ENCODE peak calls at places on chromosomes 11 and 22, in six cellular contexts. I is OCI-LY7, Z is AG10803, K is left ventricle myocardium inferior, O is MM.1S, N is K562. C is an unnamed sample.

GRCh38 chr11:62108017-62108750 is 15.6 kb upstream of the INCENP start:
- DNase-seq in I (peak; percentile 74), Z (peak; percentile 72), K (no peak), O (peak; percentile 65), N (peak; percentile 44), C (no peak)

GRCh38 chr11:47003180-47003877 is 66.8 kb downstream of the CSTPP1 start:
- DNase-seq in I (peak; percentile 79), Z (peak; percentile 24), K (no peak), O (no peak), N (no peak), C (peak; percentile 54)

GRCh38 chr22:38964989-38965388 is 7.6 kb downstream of the APOBEC3A start:
- DNase-seq in I (no peak), Z (no peak), K (no peak), O (no peak), N (no peak), C (no peak)

GRCh38 chr22:25449781-25450317 is 114.6 kb upstream of the GRK3 start:
- DNase-seq in I (no peak), Z (peak; percentile 21), K (no peak), O (no peak), N (no peak), C (no peak)

GRCh38 chr11:124778281-124778680 is 16.2 kb upstream of the ESAM start:
- DNase-seq in I (no peak), Z (no peak), K (no peak), O (no peak), N (no peak), C (no peak)

GRCh38 chr11:118434553-118435232 is 1.6 kb upstream of the KMT2A start:
- DNase-seq in I (peak; percentile 59), Z (no peak), K (peak; percentile 19), O (peak; percentile 31), N (no peak), C (peak; percentile 35)

GRCh38 chr11:68470304-68470811 is 9.8 kb downstream of the PPP6R3 start:
- DNase-seq in I (no peak), Z (no peak), K (no peak), O (no peak), N (peak; percentile 27), C (no peak)

GRCh38 chr11:112659185-112659584 is 302.0 kb upstream of the NCAM1 start:
- DNase-seq in I (no peak), Z (no peak), K (no peak), O (no peak), N (no peak), C (peak; percentile 71)

GRCh38 chr11:117915672-117916235 is 13.4 kb downstream of the TMPRSS13 start:
- DNase-seq in I (no peak), Z (no peak), K (no peak), O (no peak), N (no peak), C (no peak)

GRCh38 chr11:67484847-67485311 is 2.1 kb downstream of the AIP start:
- DNase-seq in I (peak; percentile 85), Z (no peak), K (no peak), O (no peak), N (no peak), C (no peak)

DNA sequence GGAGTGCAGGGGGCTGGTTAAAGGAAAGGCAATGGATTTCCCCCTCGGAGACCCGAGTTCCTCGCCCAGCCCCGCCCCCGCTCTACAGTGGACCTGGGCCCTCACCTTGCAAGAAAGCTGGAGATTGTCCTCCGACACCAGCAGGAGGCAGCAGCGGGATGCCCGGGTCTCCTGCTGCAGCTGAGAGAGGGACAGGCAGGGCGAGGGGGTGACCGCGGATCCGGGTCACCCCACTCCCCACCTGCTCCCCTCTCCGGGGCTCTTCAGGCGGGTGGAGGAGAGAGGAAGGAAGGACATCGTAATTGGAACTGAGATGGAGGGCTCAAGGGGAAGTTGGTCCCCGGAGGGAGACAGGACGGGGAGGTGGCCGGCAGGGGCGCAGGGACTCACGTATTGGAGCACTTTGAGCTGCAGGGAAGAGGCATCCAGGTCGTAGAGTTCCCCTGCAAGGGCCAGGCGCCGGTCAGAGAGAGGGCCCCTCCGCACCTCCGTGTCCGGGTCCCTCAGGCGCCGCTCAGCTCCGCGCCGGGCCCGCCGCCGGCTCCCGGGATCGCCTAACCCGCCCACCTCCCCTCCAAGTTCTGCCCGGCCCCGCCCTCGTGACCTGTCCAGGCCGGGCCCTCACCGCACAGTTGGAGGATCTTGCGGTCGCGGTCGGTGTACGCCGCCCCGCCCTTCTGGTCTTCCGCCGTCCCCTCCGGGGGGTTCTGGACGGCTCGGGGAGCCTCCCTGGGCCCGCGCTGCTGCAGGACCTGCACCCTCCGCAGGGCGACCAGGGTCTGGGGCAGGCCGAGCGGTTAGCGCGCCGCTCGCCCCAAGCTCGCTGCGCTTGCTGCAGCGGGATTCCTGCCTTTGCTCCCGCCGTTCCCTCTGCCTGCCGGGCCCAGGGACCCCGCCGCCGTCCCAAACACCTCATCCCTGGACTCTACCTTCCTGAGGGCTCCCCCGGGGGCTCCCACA is 84.1 kb downstream of the PDE2A start:
- DNase-seq in I (peak; percentile 37), Z (peak; percentile 5), K (peak; percentile 43), O (peak; percentile 31), N (peak; percentile 77), C (no peak)
- H3K4me3 ChIP-seq in I (no peak overlapping the region), Z (no peak overlapping the region), K (peak overlapping the region; percentile 56), O (peak overlapping the region; percentile 33), N (no peak overlapping the region), C (no peak overlapping the region)

DNA sequence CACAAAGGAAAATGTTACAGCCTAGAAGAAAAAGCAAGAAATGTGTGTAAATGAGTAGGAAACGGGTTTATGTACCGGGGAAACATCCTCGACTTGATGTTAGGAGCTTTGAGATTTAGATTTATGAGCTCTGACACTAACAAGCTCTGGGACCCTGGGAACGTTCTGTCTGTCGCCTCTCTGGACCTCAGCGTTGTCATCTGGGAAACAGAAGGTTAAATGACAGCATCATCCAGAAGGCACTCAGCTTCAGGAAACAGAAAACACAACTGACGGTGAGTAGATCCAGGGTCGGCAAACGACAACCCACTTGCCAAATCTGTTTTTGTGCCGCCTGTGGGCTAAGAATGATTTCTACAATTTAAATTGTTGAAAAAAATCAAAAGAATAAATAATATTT is 46.9 kb upstream of the SYT13 start:
- DNase-seq in I (no peak), Z (no peak), K (no peak), O (no peak), N (no peak), C (no peak)
- H3K4me3 ChIP-seq in I (no peak overlapping the region), Z (no peak overlapping the region), K (peak overlapping the region; percentile 49), O (no peak overlapping the region), N (no peak overlapping the region), C (no peak overlapping the region)

GRCh38 chr22:45008853-45009751 is 703 bp downstream of the PHF21B start:
- DNase-seq in I (peak; percentile 21), Z (no peak), K (no peak), O (no peak), N (no peak), C (no peak)

GRCh38 chr22:45007247-45007945 is 2.4 kb downstream of the PHF21B start:
- DNase-seq in I (no peak), Z (no peak), K (no peak), O (no peak), N (peak; percentile 67), C (peak; percentile 35)

GRCh38 chr22:45009881-45010531 is at the start of gene PHF21B:
- DNase-seq in I (peak; percentile 84), Z (peak; percentile 13), K (peak; percentile 60), O (no peak), N (peak; percentile 75), C (peak; percentile 39)

GRCh38 chr22:45006873-45007246 is 2.9 kb downstream of the PHF21B start:
- DNase-seq in I (no peak), Z (no peak), K (peak; percentile 25), O (no peak), N (no peak), C (no peak)

GRCh38 chr22:45007946-45008852 is 1.6 kb downstream of the PHF21B start:
- DNase-seq in I (no peak), Z (no peak), K (no peak), O (no peak), N (peak; percentile 16), C (peak; percentile 20)
- H3K4me3 ChIP-seq in I (peak overlapping the region; percentile 90), Z (no peak overlapping the region), K (peak overlapping the region; percentile 69), O (no peak overlapping the region), N (no peak overlapping the region), C (peak overlapping the region; percentile 30)

GRCh38 chr11:26227311-26227710 is 104.6 kb upstream of the ANO3 start:
- DNase-seq in I (peak; percentile 82), Z (peak; percentile 88), K (no peak), O (peak; percentile 82), N (no peak), C (no peak)
- H3K4me3 ChIP-seq in I (no peak overlapping the region), Z (no peak overlapping the region), K (no peak overlapping the region), O (peak overlapping the region; percentile 48), N (no peak overlapping the region), C (no peak overlapping the region)

GRCh38 chr11:113689711-113690618 is 16.1 kb downstream of the TMPRSS5 start:
- DNase-seq in I (no peak), Z (no peak), K (no peak), O (no peak), N (peak; percentile 76), C (no peak)
- H3K4me3 ChIP-seq in I (no peak overlapping the region), Z (no peak overlapping the region), K (no peak overlapping the region), O (no peak overlapping the region), N (no peak overlapping the region), C (no peak overlapping the region)

DNA sequence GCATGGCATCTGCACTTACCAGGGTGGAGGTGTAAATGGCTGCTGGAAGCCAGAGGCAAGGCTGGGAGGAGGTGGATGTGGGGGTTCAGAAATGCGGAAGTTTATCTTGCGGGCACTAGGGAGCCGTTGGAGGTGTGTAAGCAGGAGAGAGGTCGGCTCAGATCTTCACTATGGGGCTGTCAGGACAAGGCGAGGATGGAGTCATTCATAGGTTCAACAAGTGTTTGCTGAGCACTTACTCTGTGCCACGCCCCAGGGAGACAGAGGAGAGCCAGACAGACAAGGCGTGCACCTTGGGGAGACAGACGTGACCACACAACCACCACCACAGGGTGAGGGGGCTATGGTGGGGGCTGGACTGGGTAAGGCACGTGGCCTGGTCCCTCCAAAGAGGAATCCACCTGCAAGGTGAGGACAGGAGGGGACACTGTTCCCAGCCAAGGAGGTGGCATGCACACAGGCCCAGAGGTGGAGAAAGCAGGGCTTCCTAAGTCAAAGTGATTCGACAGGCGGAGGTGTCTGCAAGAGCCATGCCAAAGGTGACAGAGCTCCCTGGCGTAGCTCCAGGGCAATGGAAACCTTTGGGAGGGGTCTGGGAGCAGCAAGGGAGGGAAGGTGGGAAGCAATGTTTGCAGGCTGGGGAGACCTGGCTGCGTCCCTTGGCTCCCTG is 30.8 kb upstream of the TCF20 start:
- DNase-seq in I (no peak), Z (no peak), K (no peak), O (no peak), N (no peak), C (no peak)
- H3K4me3 ChIP-seq in I (peak overlapping the region; percentile 58), Z (no peak overlapping the region), K (no peak overlapping the region), O (no peak overlapping the region), N (no peak overlapping the region), C (no peak overlapping the region)

GRCh38 chr22:43862074-43862881 is at the start of gene SULT4A1:
- DNase-seq in I (no peak), Z (no peak), K (no peak), O (no peak), N (peak; percentile 69), C (peak; percentile 20)
- H3K4me3 ChIP-seq in I (no peak within 1 kb of the TSS), Z (peak within 1 kb of the TSS; percentile 31), K (peak within 1 kb of the TSS; percentile 47), O (no peak within 1 kb of the TSS), N (no peak within 1 kb of the TSS), C (no peak within 1 kb of the TSS)